ENCODE peak calls at places on chromosomes 11 and 22, in five cellular contexts. F is stimulated activated CD4-positive, alpha-beta T cell treated with anti-CD3 and anti-CD28 coated beads, Interleukin-2, amount 100 ng/mL, for 48 hours; T is DMS153; N is body of pancreas; L is IMR-90. C is an unnamed sample.

GRCh38 chr22:41487037-41487963 is 18.4 kb downstream of the ACO2 start:
- DNase-seq in N (peak), T (no peak), F (no peak), L (peak), C (no peak)

GRCh38 chr11:46047520-46047919 is 73.7 kb downstream of the PHF21A start:
- DNase-seq in F (no peak), L (no peak), N (no peak), T (no peak), C (no peak)

GRCh38 chr11:118715837-118716260 is 36.4 kb upstream of the TREH start:
- DNase-seq in L (no peak), N (peak), F (no peak), T (no peak), C (peak)

GRCh38 chr22:26552466-26552865 is 37.5 kb downstream of the TPST2 start:
- DNase-seq in F (no peak), T (no peak), L (peak), N (no peak), C (no peak)

GRCh38 chr22:26404851-26405357 is 24.2 kb upstream of the ASPHD2 start:
- DNase-seq in L (no peak), F (no peak), N (no peak), T (no peak), C (no peak)

GRCh38 chr22:26986051-26986881 is 328.9 kb downstream of the MIAT start:
- DNase-seq in N (no peak), F (no peak), L (no peak), T (no peak), C (no peak)

GRCh38 chr11:34512810-34513673 is 552 bp downstream of the ELF5 start:
- DNase-seq in F (peak), L (peak), N (peak), T (peak), C (peak)

GRCh38 chr22:19142394-19142793 is 2.1 kb downstream of the ESS2 start:
- DNase-seq in L (no peak), N (no peak), F (no peak), T (no peak), C (no peak)

GRCh38 chr22:39135092-39135896 is 17.2 kb downstream of the CBX7 start:
- DNase-seq in T (no peak), F (peak), L (no peak), N (peak), C (peak)

GRCh38 chr11:32244453-32244852 is 153.6 kb downstream of the RCN1 start:
- DNase-seq in L (no peak), T (no peak), F (no peak), N (no peak), C (no peak)

GRCh38 chr22:25928038-25928437 is 186.1 kb downstream of the MYO18B start:
- DNase-seq in F (no peak), L (no peak), T (peak), N (no peak), C (no peak)

GRCh38 chr22:17847360-17848078 is 73.2 kb upstream of the BID start:
- DNase-seq in L (no peak), N (no peak), F (no peak), T (no peak), C (no peak)

GRCh38 chr11:87352759-87353707 is 315.3 kb downstream of the TMEM135 start:
- DNase-seq in N (peak), F (peak), L (peak), T (peak), C (peak)

GRCh38 chr11:132992838-132993680 is 539.2 kb downstream of the OPCML start:
- DNase-seq in F (no peak), N (no peak), T (peak), L (peak), C (no peak)

GRCh38 chr22:23161029-23161428 is 15.8 kb downstream of the RAB36 start:
- DNase-seq in F (no peak), T (no peak), L (no peak), N (no peak), C (no peak)

GRCh38 chr22:20429254-20430100 is 8.1 kb downstream of the SCARF2 start:
- DNase-seq in N (peak), F (peak), T (no peak), L (no peak), C (no peak)